ENCODE peak calls at places on chromosomes 3 and 15, in six cellular contexts. One of them, this sample, is unnamed.

GRCh38 chr3:196736670-196737374 is 2.8 kb upstream of the PAK2 start:
- DNase-seq in aorta: no peak
- DNase-seq in transverse colon: no peak
- DNase-seq in naive thymus-derived CD4-positive, alpha-beta T cell: no peak
- DNase-seq in heart left ventricle: no peak
- DNase-seq in GM23248: no peak
- DNase-seq in this sample: no peak

GRCh38 chr15:71596672-71597071 is 213.7 kb upstream of the NR2E3 start:
- DNase-seq in heart left ventricle: peak; percentile 60
- DNase-seq in naive thymus-derived CD4-positive, alpha-beta T cell: no peak
- DNase-seq in GM23248: peak; percentile 54
- DNase-seq in aorta: no peak
- DNase-seq in transverse colon: peak; percentile 16
- DNase-seq in this sample: peak; percentile 33

GRCh38 chr3:107531917-107532469 is 9.2 kb downstream of the BBX start:
- DNase-seq in transverse colon: no peak
- DNase-seq in heart left ventricle: no peak
- DNase-seq in naive thymus-derived CD4-positive, alpha-beta T cell: no peak
- DNase-seq in GM23248: no peak
- DNase-seq in aorta: no peak
- DNase-seq in this sample: no peak

GRCh38 chr3:136889947-136890346 is 27.9 kb downstream of the NCK1 start:
- DNase-seq in naive thymus-derived CD4-positive, alpha-beta T cell: no peak
- DNase-seq in transverse colon: no peak
- DNase-seq in aorta: no peak
- DNase-seq in GM23248: no peak
- DNase-seq in heart left ventricle: no peak
- DNase-seq in this sample: no peak

GRCh38 chr15:79615754-79616153 is 183.6 kb downstream of the MINAR1 start:
- DNase-seq in transverse colon: no peak
- DNase-seq in heart left ventricle: no peak
- DNase-seq in GM23248: no peak
- DNase-seq in naive thymus-derived CD4-positive, alpha-beta T cell: no peak
- DNase-seq in aorta: no peak
- DNase-seq in this sample: no peak

GRCh38 chr3:45112939-45113338 is 33.2 kb downstream of the CDCP1 start:
- DNase-seq in transverse colon: no peak
- DNase-seq in naive thymus-derived CD4-positive, alpha-beta T cell: no peak
- DNase-seq in GM23248: peak; percentile 64
- DNase-seq in aorta: no peak
- DNase-seq in heart left ventricle: no peak
- DNase-seq in this sample: peak; percentile 24

GRCh38 chr15:79943820-79944219 is 27.2 kb downstream of the BCL2A1 start:
- DNase-seq in transverse colon: no peak
- DNase-seq in naive thymus-derived CD4-positive, alpha-beta T cell: no peak
- DNase-seq in GM23248: peak; percentile 61
- DNase-seq in aorta: no peak
- DNase-seq in heart left ventricle: no peak
- DNase-seq in this sample: no peak

GRCh38 chr15:73753250-73754130 is at the start of gene INSYN1:
- DNase-seq in aorta: peak; percentile 84
- DNase-seq in transverse colon: peak; percentile 16
- DNase-seq in naive thymus-derived CD4-positive, alpha-beta T cell: no peak
- DNase-seq in GM23248: peak; percentile 82
- DNase-seq in heart left ventricle: peak; percentile 67
- DNase-seq in this sample: peak; percentile 31

GRCh38 chr3:110881069-110881468 is 190.5 kb upstream of the NECTIN3 start:
- DNase-seq in transverse colon: peak; percentile 65
- DNase-seq in GM23248: peak; percentile 13
- DNase-seq in naive thymus-derived CD4-positive, alpha-beta T cell: no peak
- DNase-seq in heart left ventricle: peak; percentile 19
- DNase-seq in aorta: no peak
- DNase-seq in this sample: peak; percentile 85

GRCh38 chr3:18828637-18829036 is 319.7 kb upstream of the KCNH8 start:
- DNase-seq in naive thymus-derived CD4-positive, alpha-beta T cell: no peak
- DNase-seq in GM23248: no peak
- DNase-seq in heart left ventricle: no peak
- DNase-seq in transverse colon: no peak
- DNase-seq in aorta: no peak
- DNase-seq in this sample: no peak

GRCh38 chr3:69304396-69304795 is 81.5 kb downstream of the FRMD4B start:
- DNase-seq in aorta: no peak
- DNase-seq in naive thymus-derived CD4-positive, alpha-beta T cell: no peak
- DNase-seq in transverse colon: no peak
- DNase-seq in GM23248: no peak
- DNase-seq in heart left ventricle: no peak
- DNase-seq in this sample: no peak

GRCh38 chr15:45594835-45595530 is 7.8 kb downstream of the BLOC1S6 start:
- DNase-seq in transverse colon: no peak
- DNase-seq in GM23248: no peak
- DNase-seq in naive thymus-derived CD4-positive, alpha-beta T cell: no peak
- DNase-seq in aorta: no peak
- DNase-seq in heart left ventricle: no peak
- DNase-seq in this sample: no peak

GRCh38 chr15:92801774-92802464 is 98.2 kb upstream of the CHD2 start:
- DNase-seq in GM23248: peak; percentile 95
- DNase-seq in aorta: peak; percentile 83
- DNase-seq in naive thymus-derived CD4-positive, alpha-beta T cell: no peak
- DNase-seq in heart left ventricle: no peak
- DNase-seq in transverse colon: peak; percentile 35
- DNase-seq in this sample: peak; percentile 33

GRCh38 chr3:140863481-140864084 is 78.1 kb upstream of the SLC25A36 start:
- DNase-seq in aorta: no peak
- DNase-seq in GM23248: peak; percentile 72
- DNase-seq in transverse colon: peak; percentile 42
- DNase-seq in heart left ventricle: peak; percentile 27
- DNase-seq in naive thymus-derived CD4-positive, alpha-beta T cell: peak; percentile 43
- DNase-seq in this sample: peak; percentile 74

GRCh38 chr3:115550285-115550741 is 73.0 kb upstream of the GAP43 start:
- DNase-seq in naive thymus-derived CD4-positive, alpha-beta T cell: no peak
- DNase-seq in aorta: no peak
- DNase-seq in transverse colon: no peak
- DNase-seq in heart left ventricle: peak; percentile 58
- DNase-seq in GM23248: peak; percentile 53
- DNase-seq in this sample: no peak

GRCh38 chr15:65980824-65981456 is 111.6 kb downstream of the RAB11A start:
- DNase-seq in aorta: peak; percentile 77
- DNase-seq in heart left ventricle: peak; percentile 28
- DNase-seq in transverse colon: peak; percentile 71
- DNase-seq in GM23248: peak; percentile 81
- DNase-seq in naive thymus-derived CD4-positive, alpha-beta T cell: no peak
- DNase-seq in this sample: peak; percentile 79

GRCh38 chr3:112365636-112366035 is 32.7 kb downstream of the CD200 start:
- DNase-seq in aorta: no peak
- DNase-seq in naive thymus-derived CD4-positive, alpha-beta T cell: no peak
- DNase-seq in heart left ventricle: no peak
- DNase-seq in transverse colon: no peak
- DNase-seq in GM23248: no peak
- DNase-seq in this sample: no peak

GRCh38 chr15:48393650-48394049 is 62.4 kb downstream of the DUT start:
- DNase-seq in naive thymus-derived CD4-positive, alpha-beta T cell: no peak
- DNase-seq in aorta: no peak
- DNase-seq in transverse colon: peak; percentile 19
- DNase-seq in GM23248: no peak
- DNase-seq in heart left ventricle: peak; percentile 47
- DNase-seq in this sample: no peak

GRCh38 chr15:46304320-46304719 is 669.5 kb downstream of the SQOR start:
- DNase-seq in naive thymus-derived CD4-positive, alpha-beta T cell: no peak
- DNase-seq in aorta: no peak
- DNase-seq in transverse colon: no peak
- DNase-seq in GM23248: peak; percentile 10
- DNase-seq in heart left ventricle: no peak
- DNase-seq in this sample: no peak

GRCh38 chr3:130692455-130692854 is 54.2 kb downstream of the PIK3R4 start:
- DNase-seq in naive thymus-derived CD4-positive, alpha-beta T cell: no peak
- DNase-seq in transverse colon: no peak
- DNase-seq in GM23248: no peak
- DNase-seq in aorta: no peak
- DNase-seq in heart left ventricle: no peak
- DNase-seq in this sample: no peak

GRCh38 chr3:185046623-185047022 is 106.2 kb downstream of the C3orf70 start:
- DNase-seq in aorta: no peak
- DNase-seq in heart left ventricle: no peak
- DNase-seq in transverse colon: peak; percentile 44
- DNase-seq in GM23248: no peak
- DNase-seq in naive thymus-derived CD4-positive, alpha-beta T cell: no peak
- DNase-seq in this sample: no peak

GRCh38 chr15:64205202-64205601 is 42.4 kb upstream of the PPIB start:
- DNase-seq in GM23248: no peak
- DNase-seq in aorta: no peak
- DNase-seq in naive thymus-derived CD4-positive, alpha-beta T cell: no peak
- DNase-seq in transverse colon: no peak
- DNase-seq in heart left ventricle: no peak
- DNase-seq in this sample: no peak

GRCh38 chr3:69031635-69032034 is 18.2 kb upstream of the EOGT start:
- DNase-seq in heart left ventricle: no peak
- DNase-seq in GM23248: no peak
- DNase-seq in aorta: no peak
- DNase-seq in naive thymus-derived CD4-positive, alpha-beta T cell: no peak
- DNase-seq in transverse colon: no peak
- DNase-seq in this sample: no peak

GRCh38 chr3:158748237-158748828 is 16.1 kb upstream of the RARRES1 start:
- DNase-seq in aorta: no peak
- DNase-seq in GM23248: peak; percentile 15
- DNase-seq in naive thymus-derived CD4-positive, alpha-beta T cell: no peak
- DNase-seq in transverse colon: peak; percentile 49
- DNase-seq in heart left ventricle: no peak
- DNase-seq in this sample: peak; percentile 27

GRCh38 chr3:131796558-131796957 is 238.3 kb downstream of the CPNE4 start:
- DNase-seq in GM23248: no peak
- DNase-seq in aorta: no peak
- DNase-seq in naive thymus-derived CD4-positive, alpha-beta T cell: no peak
- DNase-seq in heart left ventricle: no peak
- DNase-seq in transverse colon: no peak
- DNase-seq in this sample: no peak

GRCh38 chr15:36589971-36590370 is 10.5 kb downstream of the CDIN1 start:
- DNase-seq in aorta: no peak
- DNase-seq in GM23248: no peak
- DNase-seq in naive thymus-derived CD4-positive, alpha-beta T cell: no peak
- DNase-seq in transverse colon: no peak
- DNase-seq in heart left ventricle: no peak
- DNase-seq in this sample: no peak

GRCh38 chr15:70327328-70328136 is 229.8 kb upstream of the TLE3 start:
- DNase-seq in aorta: no peak
- DNase-seq in naive thymus-derived CD4-positive, alpha-beta T cell: no peak
- DNase-seq in heart left ventricle: no peak
- DNase-seq in GM23248: peak; percentile 79
- DNase-seq in transverse colon: no peak
- DNase-seq in this sample: no peak

GRCh38 chr15:91561371-91562100 is 292.0 kb upstream of the SLCO3A1 start:
- DNase-seq in naive thymus-derived CD4-positive, alpha-beta T cell: no peak
- DNase-seq in transverse colon: no peak
- DNase-seq in aorta: no peak
- DNase-seq in GM23248: peak; percentile 97
- DNase-seq in heart left ventricle: peak; percentile 38
- DNase-seq in this sample: peak; percentile 16

DNA sequence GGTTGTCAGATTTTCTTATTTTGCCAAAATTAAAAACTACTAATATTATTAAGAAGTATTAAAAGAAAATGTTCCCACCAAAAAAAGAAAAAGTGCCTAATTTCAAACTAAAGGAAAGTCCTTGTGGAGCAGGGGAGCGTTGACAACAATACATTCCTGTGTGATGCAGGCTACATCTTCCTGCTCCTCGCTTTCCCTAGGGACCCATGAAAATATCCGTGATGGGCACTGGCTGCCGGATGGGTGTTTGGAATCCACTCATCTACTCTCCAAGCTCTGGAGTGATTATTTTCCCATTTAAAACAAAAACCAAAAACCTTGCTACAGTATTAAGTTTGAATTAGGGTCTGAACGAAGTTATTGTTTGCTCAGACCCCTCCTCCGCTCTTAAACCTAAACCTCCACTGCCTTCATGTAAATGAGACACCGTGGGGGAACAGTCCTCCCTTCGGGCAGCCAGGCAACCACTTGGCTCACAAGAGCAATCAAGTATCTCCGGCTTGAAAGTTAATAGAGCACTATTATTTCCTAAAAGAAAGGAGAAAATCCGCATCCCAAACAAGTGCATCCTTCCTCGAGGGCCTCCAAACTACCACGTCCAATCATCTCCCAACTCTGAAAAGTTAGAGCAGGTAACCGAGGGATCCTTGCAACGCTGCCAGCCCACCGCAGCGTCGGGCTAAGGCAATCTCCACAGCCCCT is 1.5 kb downstream of the ITGB5 start:
- DNase-seq in GM23248: peak; percentile 87
- DNase-seq in naive thymus-derived CD4-positive, alpha-beta T cell: no peak
- DNase-seq in transverse colon: no peak
- DNase-seq in aorta: no peak
- DNase-seq in heart left ventricle: no peak
- DNase-seq in this sample: no peak
- H3K36me3 ChIP-seq in GM23248: no peaks in the 10 kb centered on the region
- H3K36me3 ChIP-seq in naive thymus-derived CD4-positive, alpha-beta T cell: no peaks in the 10 kb centered on the region
- H3K36me3 ChIP-seq in transverse colon: no peaks in the 10 kb centered on the region
- H3K36me3 ChIP-seq in aorta: no peaks in the 10 kb centered on the region
- H3K36me3 ChIP-seq in heart left ventricle: no peaks in the 10 kb centered on the region
- H3K36me3 ChIP-seq in this sample: no peaks in the 10 kb centered on the region

GRCh38 chr15:75596703-75597345 is 17.7 kb upstream of the PTPN9 start:
- DNase-seq in transverse colon: no peak
- DNase-seq in heart left ventricle: no peak
- DNase-seq in naive thymus-derived CD4-positive, alpha-beta T cell: no peak
- DNase-seq in aorta: no peak
- DNase-seq in GM23248: no peak
- DNase-seq in this sample: no peak
- H3K36me3 ChIP-seq in transverse colon: peaks cover 22% of the 10 kb centered on the region
- H3K36me3 ChIP-seq in heart left ventricle: peaks cover 70% of the 10 kb centered on the region
- H3K36me3 ChIP-seq in naive thymus-derived CD4-positive, alpha-beta T cell: peaks cover 72% of the 10 kb centered on the region
- H3K36me3 ChIP-seq in aorta: peaks cover 2% of the 10 kb centered on the region
- H3K36me3 ChIP-seq in GM23248: peaks cover 26% of the 10 kb centered on the region
- H3K36me3 ChIP-seq in this sample: peaks cover 8% of the 10 kb centered on the region

GRCh38 chr15:99167201-99167600 is 62.3 kb downstream of the SYNM start:
- DNase-seq in naive thymus-derived CD4-positive, alpha-beta T cell: no peak
- DNase-seq in heart left ventricle: no peak
- DNase-seq in transverse colon: no peak
- DNase-seq in GM23248: no peak
- DNase-seq in aorta: no peak
- DNase-seq in this sample: no peak
- H3K36me3 ChIP-seq in naive thymus-derived CD4-positive, alpha-beta T cell: no peaks in the 10 kb centered on the region
- H3K36me3 ChIP-seq in heart left ventricle: peaks cover 48% of the 10 kb centered on the region
- H3K36me3 ChIP-seq in transverse colon: no peaks in the 10 kb centered on the region
- H3K36me3 ChIP-seq in GM23248: peaks cover 4% of the 10 kb centered on the region
- H3K36me3 ChIP-seq in aorta: no peaks in the 10 kb centered on the region
- H3K36me3 ChIP-seq in this sample: no peaks in the 10 kb centered on the region

DNA sequence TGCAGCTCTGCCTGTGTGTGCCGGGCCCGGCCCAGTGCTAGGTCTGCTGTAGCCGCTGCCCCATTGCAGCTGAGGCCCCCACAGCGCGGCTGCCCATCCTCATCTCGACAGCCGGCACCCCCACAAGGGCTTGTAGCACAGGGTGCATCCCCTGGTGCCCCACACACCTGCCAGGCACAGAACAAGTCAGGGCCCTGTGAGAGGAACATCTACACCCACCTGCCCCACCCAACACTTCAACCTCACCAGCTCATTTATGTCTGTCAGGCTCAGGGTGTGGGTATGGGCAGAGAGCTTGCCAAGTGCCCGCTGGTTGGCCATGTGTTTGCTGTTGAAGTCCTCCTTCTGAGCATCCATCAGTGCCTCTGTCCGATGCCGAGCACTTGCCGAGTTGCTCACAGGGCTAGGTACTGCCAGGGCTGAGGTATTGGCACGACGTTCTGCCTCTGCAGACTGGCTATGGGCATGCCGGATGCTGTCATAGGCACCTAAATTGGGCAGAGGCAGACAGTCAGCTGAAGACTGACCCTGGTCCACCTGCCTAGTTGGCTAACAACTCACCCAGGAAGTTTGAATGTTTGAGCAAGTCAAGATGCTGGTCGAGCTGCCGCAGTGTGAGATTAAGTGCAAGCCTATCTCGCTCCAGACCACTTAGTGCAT is 2.4 kb upstream of the USP19 start:
- DNase-seq in GM23248: no peak
- DNase-seq in heart left ventricle: no peak
- DNase-seq in naive thymus-derived CD4-positive, alpha-beta T cell: no peak
- DNase-seq in aorta: no peak
- DNase-seq in transverse colon: no peak
- DNase-seq in this sample: no peak
- H3K36me3 ChIP-seq in GM23248: peaks cover 8% of the 10 kb centered on the region
- H3K36me3 ChIP-seq in heart left ventricle: peaks cover 81% of the 10 kb centered on the region
- H3K36me3 ChIP-seq in naive thymus-derived CD4-positive, alpha-beta T cell: peaks cover 18% of the 10 kb centered on the region
- H3K36me3 ChIP-seq in aorta: no peaks in the 10 kb centered on the region
- H3K36me3 ChIP-seq in transverse colon: peaks cover 4% of the 10 kb centered on the region
- H3K36me3 ChIP-seq in this sample: peaks cover 11% of the 10 kb centered on the region